ENCODE peak calls at places on chromosome 1, in nine cellular contexts. Q is AG04450, F is GM23248, E is SK-N-SH, W is ovary, D is SK-N-MC, S is left ventricle myocardium inferior, A is cardiac muscle cell, B is neural progenitor cell. O is an unnamed sample. For H3K9me3, the result is how much of the 10 kb centered on the place peaks cover.

GRCh38 chr1:155048449-155049334 is 2.4 kb upstream of the ADAM15 start:
- DNase-seq in F (no peak), E (no peak), D (no peak), S (no peak), B (no peak), Q (no peak), A (no peak), W (no peak), O (no peak)

GRCh38 chr1:48472747-48473146 is 743 bp upstream of the SPATA6 start:
- DNase-seq in Q (no peak), B (no peak), W (no peak), A (no peak), D (no peak), S (no peak), E (peak), F (no peak), O (no peak)

GRCh38 chr1:7435276-7436055 is 335.6 kb upstream of the VAMP3 start:
- DNase-seq in D (no peak), W (no peak), Q (no peak), S (no peak), E (no peak), F (no peak), A (no peak), B (no peak), O (no peak)

GRCh38 chr1:229029644-229030235 is 241.2 kb upstream of the RAB4A start:
- DNase-seq in S (no peak), Q (no peak), W (no peak), B (no peak), D (no peak), E (no peak), A (no peak), F (peak), O (no peak)

GRCh38 chr1:54302951-54303843 is 103.0 kb downstream of the SSBP3 start:
- DNase-seq in Q (no peak), S (no peak), F (no peak), W (no peak), E (peak), B (no peak), A (no peak), D (no peak), O (no peak)

GRCh38 chr1:14552246-14552970 is 46.1 kb upstream of the KAZN start:
- DNase-seq in S (no peak), B (peak), Q (no peak), D (no peak), F (no peak), E (no peak), W (no peak), A (no peak), O (no peak)

GRCh38 chr1:151293093-151293492 is 11.0 kb downstream of the ZNF687 start:
- DNase-seq in D (no peak), Q (no peak), B (no peak), E (no peak), A (no peak), W (no peak), F (no peak), S (no peak), O (no peak)

GRCh38 chr1:89781494-89782126 is 39.2 kb upstream of the LRRC8D start:
- DNase-seq in F (no peak), W (no peak), Q (no peak), D (no peak), A (peak), B (no peak), E (no peak), S (no peak), O (peak)

GRCh38 chr1:246280551-246280950 is 226.5 kb downstream of the SMYD3 start:
- DNase-seq in E (peak), D (no peak), F (peak), B (no peak), Q (no peak), A (peak), S (no peak), W (no peak), O (no peak)

GRCh38 chr1:220881918-220882891 is 3.0 kb downstream of the HLX start:
- DNase-seq in A (peak), F (peak), E (peak), D (no peak), B (peak), W (no peak), Q (no peak), S (no peak), O (no peak)

GRCh38 chr1:27137544-27138075 is 17.3 kb downstream of the SLC9A1 start:
- DNase-seq in E (peak), D (no peak), S (peak), W (no peak), F (peak), A (no peak), Q (no peak), B (no peak), O (no peak)

GRCh38 chr1:43444827-43445225 is 8.9 kb downstream of the HYI start:
- DNase-seq in A (peak), Q (no peak), B (peak), D (no peak), W (peak), S (no peak), F (no peak), E (no peak), O (no peak)

GRCh38 chr1:59156031-59156430 is 140.9 kb upstream of the FGGY start:
- DNase-seq in E (no peak), S (no peak), F (peak), Q (no peak), W (no peak), B (no peak), A (peak), D (no peak), O (no peak)

GRCh38 chr1:166136252-166136651 is 30.5 kb downstream of the FAM78B start:
- DNase-seq in E (peak), B (no peak), W (no peak), S (no peak), D (no peak), A (peak), Q (no peak), F (no peak), O (no peak)

GRCh38 chr1:183600136-183600535 is 9.9 kb upstream of the NCF2 start:
- DNase-seq in B (no peak), F (peak), S (no peak), Q (peak), A (peak), W (no peak), E (no peak), D (no peak), O (no peak)

GRCh38 chr1:75134939-75135828 is 996 bp downstream of the LHX8 start:
- DNase-seq in W (no peak), A (peak), D (no peak), E (peak), F (peak), S (no peak), B (peak), Q (no peak), O (no peak)

GRCh38 chr1:6859415-6860343 is 74.4 kb downstream of the CAMTA1 start:
- DNase-seq in E (no peak), A (peak), D (no peak), F (peak), B (no peak), W (no peak), Q (peak), S (no peak), O (no peak)

GRCh38 chr1:223189903-223190724 is 47.1 kb upstream of the TLR5 start:
- DNase-seq in E (no peak), B (no peak), Q (no peak), F (peak), S (no peak), W (no peak), A (no peak), D (no peak), O (no peak)

GRCh38 chr1:226722901-226723639 is 16.0 kb downstream of the ITPKB start:
- DNase-seq in A (no peak), F (no peak), S (no peak), B (no peak), D (no peak), Q (no peak), W (no peak), E (no peak), O (no peak)

GRCh38 chr1:108816049-108816882 is 40.6 kb downstream of the AKNAD1 start:
- DNase-seq in E (peak), S (peak), B (peak), Q (peak), W (peak), D (no peak), A (peak), F (peak), O (no peak)

GRCh38 chr1:80678438-80678837 is 1122.3 kb upstream of the ADGRL2 start:
- DNase-seq in Q (no peak), S (no peak), E (no peak), B (no peak), F (no peak), W (no peak), A (no peak), D (no peak), O (no peak)

GRCh38 chr1:26237230-26237966 is 3.4 kb downstream of the CEP85 start:
- DNase-seq in B (no peak), Q (no peak), D (no peak), W (no peak), A (peak), F (peak), S (no peak), E (no peak), O (no peak)

GRCh38 chr1:30868833-30869435 is 39.6 kb downstream of the SDC3 start:
- DNase-seq in E (no peak), A (no peak), S (no peak), Q (no peak), B (no peak), W (no peak), D (no peak), F (no peak), O (no peak)

GRCh38 chr1:109327285-109327684 is 20.5 kb upstream of the MYBPHL start:
- DNase-seq in D (no peak), Q (no peak), E (no peak), S (no peak), B (no peak), F (peak), W (no peak), A (peak), O (no peak)

GRCh38 chr1:196180847-196181593 is 427.2 kb downstream of the KCNT2 start:
- DNase-seq in A (peak), Q (peak), S (no peak), B (no peak), D (no peak), E (no peak), W (no peak), F (peak), O (no peak)

GRCh38 chr1:100400332-100400933 is 48.1 kb downstream of the CDC14A start:
- DNase-seq in D (peak), E (peak), A (peak), Q (no peak), B (peak), W (no peak), F (no peak), S (peak), O (peak)

GRCh38 chr1:91007092-91007491 is 14.7 kb downstream of the ZNF644 start:
- DNase-seq in B (no peak), Q (no peak), W (no peak), A (no peak), E (no peak), F (no peak), S (no peak), D (no peak), O (no peak)
- H3K9me3 ChIP-seq in B (under half), Q (under half), W (under half), A (under half), E (under half), F (under half), S (under half), D (under half), O (under half)

GRCh38 chr1:2825487-2826189 is 24.1 kb upstream of the TTC34 start:
- DNase-seq in E (no peak), D (no peak), B (no peak), S (no peak), A (no peak), W (no peak), Q (no peak), F (no peak), O (no peak)
- H3K9me3 ChIP-seq in E (under half), D (under half), B (under half), S (under half), A (under half), W (under half), Q (half or more), F (under half), O (under half)

DNA sequence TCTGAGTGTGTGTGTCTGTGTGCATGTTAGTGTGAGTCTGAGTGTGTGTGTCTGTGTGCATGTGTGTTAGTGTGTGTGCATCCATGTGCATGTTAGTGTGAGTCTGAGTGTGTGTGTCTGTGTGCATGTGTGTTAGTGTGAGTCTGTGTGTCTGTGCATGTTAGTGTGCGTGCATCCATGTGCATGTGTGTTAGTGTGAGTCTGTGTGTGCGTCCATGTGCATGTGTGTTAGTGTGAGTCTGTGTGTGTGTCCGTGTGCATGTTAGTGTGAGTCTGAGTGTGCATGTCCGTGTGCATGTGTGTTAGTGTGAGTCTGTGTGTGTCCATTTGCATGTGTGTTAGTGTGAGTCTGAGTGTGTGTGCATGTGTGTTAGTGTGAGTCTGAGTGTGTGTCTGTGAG is 76.6 kb upstream of the ACTRT2 start:
- DNase-seq in E (no peak), F (no peak), Q (no peak), B (no peak), D (no peak), W (no peak), A (no peak), S (no peak), O (no peak)
- H3K9me3 ChIP-seq in E (under half), F (under half), Q (half or more), B (under half), D (under half), W (under half), A (under half), S (under half), O (under half)

DNA sequence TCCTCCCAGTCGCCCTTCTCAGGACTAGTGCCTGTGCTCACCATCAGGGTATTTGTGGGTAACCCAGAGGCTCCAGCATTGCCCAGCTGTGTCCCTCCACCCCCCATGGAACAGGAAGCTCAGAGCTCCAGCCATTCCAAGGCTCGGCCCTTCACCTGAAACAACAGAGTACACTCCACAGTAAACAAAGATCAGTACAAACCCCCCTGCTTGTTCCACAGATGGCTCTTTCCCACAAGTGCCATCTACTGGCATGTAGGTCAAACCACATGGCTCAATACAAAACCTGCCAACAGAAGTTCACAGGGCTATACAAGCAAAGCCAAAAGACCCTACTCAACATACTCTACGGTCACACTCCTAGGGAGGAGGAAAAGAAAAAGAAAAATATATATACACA is 258.7 kb downstream of the AGBL4 start:
- DNase-seq in Q (no peak), D (no peak), B (no peak), F (no peak), E (peak), A (no peak), W (no peak), S (no peak), O (no peak)
- H3K9me3 ChIP-seq in Q (under half), D (under half), B (under half), F (under half), E (under half), A (under half), W (under half), S (under half), O (under half)